ENCODE peak calls at places on chromosome 3, in six cellular contexts. C is KBM-7, L is colonic mucosa, Q is activated T-cell treated with anti-CD3 and anti-CD28 coated beads for 24 hours, A is epithelial cell of esophagus, H is NCI-H1092. X is an unnamed sample.
A peak's percentile ranks its signal among the peaks of the same experiment; 100 is the strongest.

GRCh38 chr3:128283429-128283828 is 130.1 kb downstream of the EEFSEC start:
- DNase-seq in Q (no peak), C (no peak), H (no peak), A (no peak), L (no peak), X (no peak)

GRCh38 chr3:155963557-155963956 is 93.1 kb downstream of the GMPS start:
- DNase-seq in H (no peak), Q (no peak), C (no peak), A (no peak), L (no peak), X (no peak)

GRCh38 chr3:49217688-49218470 is 46.5 kb downstream of the KLHDC8B start:
- DNase-seq in L (no peak), H (no peak), A (no peak), Q (no peak), C (no peak), X (no peak)

GRCh38 chr3:69084326-69084667 is 440 bp upstream of the ARL6IP5 start:
- DNase-seq in Q (no peak), C (no peak), A (peak; percentile 89), L (no peak), H (no peak), X (no peak)

GRCh38 chr3:66567066-66567465 is 66.2 kb upstream of the LRIG1 start:
- DNase-seq in Q (no peak), C (no peak), L (no peak), A (no peak), H (no peak), X (no peak)

GRCh38 chr3:13141991-13142412 is 68.8 kb upstream of the IQSEC1 start:
- DNase-seq in H (no peak), Q (no peak), L (no peak), C (peak; percentile 29), A (peak; percentile 42), X (no peak)

GRCh38 chr3:66178206-66178605 is 42.6 kb upstream of the SLC25A26 start:
- DNase-seq in C (no peak), Q (no peak), H (no peak), L (no peak), A (no peak), X (no peak)

GRCh38 chr3:141487419-141488345 is 855 bp downstream of the RASA2 start:
- DNase-seq in H (peak; percentile 60), A (peak; percentile 66), L (peak; percentile 88), C (peak; percentile 84), Q (peak; percentile 77), X (peak; percentile 33)

GRCh38 chr3:173584093-173584833 is 186.7 kb downstream of the NLGN1 start:
- DNase-seq in H (no peak), Q (no peak), C (peak; percentile 56), A (peak; percentile 10), L (no peak), X (peak; percentile 70)

GRCh38 chr3:168933614-168934013 is 729.9 kb downstream of the MECOM start:
- DNase-seq in Q (no peak), H (no peak), A (peak; percentile 17), L (no peak), C (no peak), X (no peak)

GRCh38 chr3:35737080-35737479 is 97.8 kb downstream of the ARPP21 start:
- DNase-seq in H (no peak), L (no peak), Q (no peak), A (no peak), C (no peak), X (no peak)

GRCh38 chr3:73733796-73734195 is 109.1 kb upstream of the PDZRN3 start:
- DNase-seq in Q (no peak), H (peak; percentile 9), A (no peak), L (no peak), C (no peak), X (no peak)

GRCh38 chr3:30493912-30494311 is 112.5 kb upstream of the TGFBR2 start:
- DNase-seq in A (peak; percentile 35), H (no peak), C (no peak), Q (no peak), L (no peak), X (no peak)

GRCh38 chr3:185420762-185421161 is 57.8 kb downstream of the MAP3K13 start:
- DNase-seq in L (peak; percentile 82), Q (no peak), H (peak; percentile 63), C (peak; percentile 16), A (peak; percentile 68), X (peak; percentile 94)

X was measured in NCI-H446 treated with DMSO at 0.1 percent for 48 hours.